ENCODE peak calls at places on chromosomes 6 and 20, in four cellular contexts. H is K562, J is HepG2, G is GM12878. N is an unnamed sample.

GRCh38 chr6:153947817-153948447 is 91.1 kb upstream of the OPRM1 start:
- DNase-seq in H (peak), G (no peak), J (peak), N (peak)

GRCh38 chr6:150734235-150734634 is 131.3 kb upstream of the MTHFD1L start:
- DNase-seq in J (no peak), H (no peak), G (no peak), N (no peak)

GRCh38 chr6:9516207-9516606 is 898.7 kb downstream of the TFAP2A start:
- DNase-seq in H (no peak), G (no peak), J (no peak), N (no peak)

GRCh38 chr20:41138527-41139226 is 1.3 kb downstream of the PLCG1 start:
- DNase-seq in H (no peak), J (peak), G (no peak), N (no peak)

GRCh38 chr6:66264376-66264775 is 557.4 kb upstream of the EYS start:
- DNase-seq in J (no peak), G (no peak), H (no peak), N (no peak)

GRCh38 chr20:63230800-63231268 is 4.9 kb upstream of the BIRC7 start:
- DNase-seq in G (no peak), H (peak), J (peak), N (peak)

GRCh38 chr6:128844598-128844997 is 38.3 kb upstream of the LAMA2 start:
- DNase-seq in G (no peak), J (no peak), H (no peak), N (no peak)

GRCh38 chr6:25918083-25918683 is 12.3 kb downstream of the SLC17A2 start:
- DNase-seq in G (no peak), H (no peak), J (no peak), N (no peak)

GRCh38 chr6:70592391-70593117 is 25.8 kb downstream of the SDHAF4 start:
- DNase-seq in H (no peak), G (no peak), J (peak), N (no peak)

GRCh38 chr20:44810061-44810390 is 320 bp downstream of the RIMS4 start:
- DNase-seq in J (no peak), H (no peak), G (no peak), N (peak)

GRCh38 chr20:11248691-11249178 is 574.9 kb upstream of the JAG1 start:
- DNase-seq in G (no peak), J (no peak), H (no peak), N (no peak)

GRCh38 chr6:1267057-1267732 is 44.7 kb upstream of the FOXQ1 start:
- DNase-seq in J (peak), H (no peak), G (no peak), N (no peak)

GRCh38 chr6:142374090-142374783 is 72.4 kb downstream of the ADGRG6 start:
- DNase-seq in H (no peak), G (no peak), J (peak), N (no peak)

GRCh38 chr6:135182120-135182992 is 1.2 kb downstream of the MYB start:
- DNase-seq in G (no peak), H (peak), J (no peak), N (peak)
- TF ChIP-seq ATF2 in G (no peak), H (no peak), J (no peak), N (no peak)

DNA sequence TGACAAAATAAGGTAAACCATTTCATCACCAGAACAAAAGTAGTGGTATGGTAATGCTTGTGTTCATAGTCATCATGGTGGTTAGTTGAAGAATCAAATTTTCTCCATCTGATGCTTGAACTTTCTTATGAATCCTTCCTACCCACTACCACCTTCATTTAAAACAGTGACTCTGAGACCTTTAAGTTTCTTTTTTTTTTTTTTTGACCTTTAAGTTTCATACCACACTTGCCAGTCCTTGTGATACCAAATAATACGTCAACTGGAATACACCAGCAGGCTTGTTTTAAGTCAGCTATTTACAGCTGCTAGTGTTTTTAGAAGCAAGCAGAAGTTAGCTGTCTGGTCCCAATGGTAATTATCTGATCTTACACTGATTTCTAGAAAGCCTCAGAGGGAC is 413.4 kb upstream of the SOX4 start:
- DNase-seq in J (no peak), H (no peak), G (peak), N (no peak)
- TF ChIP-seq CREM in J (no peak), H (no peak), G (no peak), N (no peak)

DNA sequence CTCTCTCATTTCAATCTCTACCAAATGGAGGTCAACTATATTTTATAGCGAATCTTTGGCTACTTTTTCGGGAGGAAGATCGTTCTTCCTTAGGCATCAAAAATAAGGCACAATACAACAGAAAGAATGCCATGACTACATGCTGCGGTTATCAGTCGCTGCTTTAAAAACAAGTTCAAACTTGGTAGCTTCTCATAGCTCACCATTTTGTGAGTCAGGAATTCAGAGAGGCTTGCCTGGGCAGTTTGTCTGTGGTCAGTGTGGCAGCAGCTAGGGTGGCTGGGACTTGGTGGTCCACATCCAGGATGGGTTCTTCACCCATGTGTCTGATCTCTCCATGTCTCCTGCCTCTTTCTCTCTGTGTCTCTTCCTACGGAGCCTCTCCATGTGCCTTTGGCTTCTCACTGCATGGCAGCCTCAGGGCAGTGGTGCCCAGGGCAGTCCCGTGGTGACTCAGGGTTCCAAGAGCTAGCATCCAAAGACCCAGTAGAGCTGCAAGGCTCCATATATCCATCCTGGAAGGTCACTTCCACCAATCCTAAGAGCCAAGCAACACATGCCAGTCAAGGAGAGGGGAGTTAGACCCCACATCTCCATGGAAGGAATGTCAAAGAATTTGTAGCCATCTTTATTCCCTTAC is 10.4 kb downstream of the SCML4 start:
- DNase-seq in J (no peak), H (no peak), G (no peak), N (no peak)
- TF ChIP-seq CREB1 in J (no peak), H (no peak), G (no peak), N (no peak)

GRCh38 chr6:84089081-84089480 is 55.5 kb downstream of the MRAP2 start:
- DNase-seq in J (no peak), H (no peak), G (no peak), N (no peak)

GRCh38 chr6:84093405-84094049 is 60.0 kb downstream of the MRAP2 start:
- DNase-seq in G (no peak), H (peak), J (no peak), N (no peak)

GRCh38 chr6:84089552-84089951 is 56.0 kb downstream of the MRAP2 start:
- DNase-seq in G (no peak), H (no peak), J (no peak), N (no peak)

GRCh38 chr6:84095156-84095555 is 61.6 kb downstream of the MRAP2 start:
- DNase-seq in H (no peak), G (no peak), J (peak), N (no peak)

GRCh38 chr6:84094050-84094435 is 60.5 kb downstream of the MRAP2 start:
- DNase-seq in G (no peak), J (no peak), H (no peak), N (no peak)
- TF ChIP-seq ATF2 in G (no peak), J (no peak), H (no peak), N (no peak)

DNA sequence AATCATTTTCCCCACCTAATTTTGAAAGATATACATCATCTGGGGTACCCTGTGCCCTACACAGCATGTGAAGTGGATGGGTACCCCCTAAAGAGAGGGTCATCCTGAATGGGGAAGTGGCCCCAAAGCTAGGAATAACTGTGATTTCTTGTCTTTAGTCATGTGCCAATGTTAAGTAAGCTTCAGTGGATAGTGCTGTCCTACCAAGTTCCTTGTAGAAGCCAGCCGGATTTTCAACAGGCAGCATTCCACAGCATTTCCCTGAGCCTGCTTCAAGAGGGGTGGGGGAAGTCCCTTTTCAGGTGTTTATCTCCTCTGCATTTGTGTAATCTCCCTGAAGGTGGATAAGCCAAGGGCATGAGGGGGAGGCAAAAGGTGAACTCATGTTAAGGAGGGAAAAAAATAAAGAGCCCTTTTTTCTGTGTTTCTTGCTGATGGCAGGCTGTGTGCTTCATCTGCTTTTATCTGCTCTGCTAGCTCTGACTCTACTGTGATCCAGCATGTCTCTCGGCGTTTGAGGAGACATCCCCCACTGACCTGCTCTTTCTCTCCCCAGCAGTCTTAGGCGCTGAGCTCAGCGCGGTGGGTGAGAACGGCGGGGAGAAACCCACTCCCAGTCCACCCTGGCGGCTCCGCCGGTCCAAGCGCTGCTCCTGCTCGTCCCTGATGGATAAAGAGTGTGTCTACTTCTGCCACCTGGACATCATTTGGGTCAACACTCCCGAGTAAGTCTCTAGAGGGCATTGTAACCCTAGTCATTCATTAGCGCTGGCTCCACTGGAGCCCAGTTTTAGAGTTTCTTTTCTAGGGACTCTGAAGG is 1.8 kb downstream of the EDN1 start:
- DNase-seq in J (peak), H (no peak), G (no peak), N (peak)
- TF ChIP-seq CREM in J (no peak), H (no peak), G (no peak), N (no peak)

GRCh38 chr20:58481541-58482021 is 33.6 kb downstream of the APCDD1L start:
- DNase-seq in H (peak), J (peak), G (no peak), N (peak)

GRCh38 chr20:58482416-58482815 is 32.8 kb downstream of the APCDD1L start:
- DNase-seq in H (peak), J (no peak), G (no peak), N (no peak)

GRCh38 chr20:58483051-58483450 is 32.1 kb downstream of the APCDD1L start:
- DNase-seq in G (no peak), J (no peak), H (no peak), N (no peak)

GRCh38 chr20:58485326-58485725 is 29.9 kb downstream of the APCDD1L start:
- DNase-seq in H (no peak), J (no peak), G (no peak), N (no peak)

DNA sequence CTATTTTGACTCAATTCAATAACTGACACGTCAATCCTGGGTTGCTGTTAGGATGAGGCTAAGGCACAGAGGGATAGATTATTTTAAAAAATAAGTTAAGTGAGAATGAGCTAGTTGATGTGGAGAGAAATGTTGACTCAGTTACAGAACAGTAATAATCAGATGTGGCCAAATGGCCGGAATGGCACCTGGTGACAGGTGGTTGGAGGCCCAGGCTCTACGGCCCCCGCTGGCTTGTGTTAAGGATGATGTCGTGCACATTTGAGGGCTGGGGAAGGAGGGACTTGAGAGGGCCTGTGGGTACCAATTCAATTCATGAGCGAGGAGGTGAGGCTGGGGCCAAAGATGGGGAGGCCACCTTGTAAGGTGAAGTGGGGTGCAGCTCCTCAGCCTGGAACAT is 31.7 kb downstream of the APCDD1L start:
- DNase-seq in J (no peak), G (no peak), H (no peak), N (no peak)
- TF ChIP-seq CREB1 in J (no peak), G (no peak), H (no peak), N (no peak)

GRCh38 chr20:61169870-61170269 is 82.2 kb upstream of the CDH4 start:
- DNase-seq in J (no peak), H (no peak), G (no peak), N (no peak)
- TF ChIP-seq ATF2 in J (no peak), H (no peak), G (no peak), N (no peak)

GRCh38 chr6:53794720-53795253 is at the start of gene LRRC1:
- DNase-seq in H (no peak), J (peak), G (peak), N (peak)
- TF ChIP-seq CREM in H (no peak), J (peak), G (no peak), N (peak)

GRCh38 chr6:15375018-15375417 is 129.1 kb downstream of the JARID2 start:
- DNase-seq in H (no peak), G (no peak), J (no peak), N (no peak)

GRCh38 chr6:15378272-15378671 is 132.4 kb downstream of the JARID2 start:
- DNase-seq in H (no peak), J (no peak), G (no peak), N (no peak)

GRCh38 chr6:15375638-15376290 is 129.9 kb downstream of the JARID2 start:
- DNase-seq in G (no peak), H (no peak), J (no peak), N (no peak)

GRCh38 chr6:15378864-15379263 is 133.0 kb downstream of the JARID2 start:
- DNase-seq in G (no peak), H (peak), J (no peak), N (no peak)

DNA sequence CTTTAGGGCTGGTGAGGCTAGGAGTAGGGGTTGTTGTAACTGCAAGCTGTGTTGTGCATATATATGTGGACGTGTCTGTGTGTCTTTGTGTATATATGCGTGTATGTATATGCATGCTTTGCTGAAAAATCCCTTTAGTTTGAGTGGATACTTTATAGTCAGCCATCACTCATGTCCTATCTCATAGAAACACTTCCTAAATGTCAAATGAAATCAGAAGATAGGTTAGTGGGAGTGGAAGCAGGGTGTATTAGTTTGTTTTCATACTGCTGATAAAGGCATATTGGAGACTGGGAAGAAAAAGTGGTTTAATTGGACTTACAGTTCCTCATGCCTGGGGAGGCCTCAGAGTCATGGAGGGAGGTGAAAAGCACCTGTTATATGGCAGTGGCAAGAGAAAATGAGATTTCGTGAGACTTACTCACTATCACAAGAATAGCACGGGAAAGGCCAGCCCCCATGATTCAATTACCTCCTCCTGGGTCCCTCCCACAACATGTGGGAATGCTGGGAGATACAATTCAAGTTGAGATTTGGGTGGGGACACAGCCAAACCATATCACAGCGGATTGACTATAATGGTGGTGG is 131.1 kb downstream of the JARID2 start:
- DNase-seq in G (no peak), J (no peak), H (no peak), N (no peak)
- TF ChIP-seq CREB1 in G (no peak), J (no peak), H (no peak), N (no peak)

GRCh38 chr6:162053084-162053483 is 674.5 kb downstream of the PRKN start:
- DNase-seq in G (no peak), H (no peak), J (no peak), N (no peak)

GRCh38 chr6:162058281-162058875 is 669.2 kb downstream of the PRKN start:
- DNase-seq in J (peak), G (no peak), H (no peak), N (no peak)

GRCh38 chr6:162055365-162055764 is 672.2 kb downstream of the PRKN start:
- DNase-seq in J (no peak), H (no peak), G (no peak), N (no peak)

GRCh38 chr6:162056061-162056460 is 671.5 kb downstream of the PRKN start:
- DNase-seq in J (no peak), H (no peak), G (no peak), N (no peak)

GRCh38 chr6:162056745-162057144 is 670.8 kb downstream of the PRKN start:
- DNase-seq in J (peak), G (no peak), H (no peak), N (peak)
- TF ChIP-seq ATF2 in J (no peak), G (no peak), H (no peak), N (no peak)

N was measured in WTC11.